ENCODE peak calls at places on chromosomes 7 and 10, in five cellular contexts. P is hepatocyte; Y is breast epithelium; T is cardiac fibroblast; F is CD8-positive, alpha-beta T cell. H is an unnamed sample.

GRCh38 chr10:122113161-122113944 is 124.4 kb downstream of the TACC2 start:
- DNase-seq in Y (peak; percentile 79), F (no peak), T (peak; percentile 76), P (peak; percentile 85), H (peak; percentile 26)

GRCh38 chr7:98879198-98879988 is 1.1 kb downstream of the TRRAP start:
- DNase-seq in T (peak; percentile 31), F (peak; percentile 51), Y (no peak), P (peak; percentile 77), H (no peak)

GRCh38 chr7:94190599-94191061 is 186.5 kb upstream of the BET1 start:
- DNase-seq in F (no peak), P (peak; percentile 50), Y (no peak), T (peak; percentile 96), H (no peak)

GRCh38 chr7:129825005-129825553 is 127.7 kb downstream of the UBE2H start:
- DNase-seq in F (peak; percentile 7), T (peak; percentile 43), Y (peak; percentile 58), P (peak; percentile 83), H (peak; percentile 30)

GRCh38 chr10:57035310-57035709 is 674.3 kb upstream of the ZWINT start:
- DNase-seq in T (no peak), F (no peak), Y (no peak), P (no peak), H (no peak)

GRCh38 chr7:101108330-101108857 is 18.5 kb upstream of the SERPINE1 start:
- DNase-seq in T (peak; percentile 88), Y (no peak), F (no peak), P (no peak), H (no peak)

GRCh38 chr7:57348646-57349269 is 101.2 kb upstream of the ZNF716 start:
- DNase-seq in Y (no peak), T (no peak), F (no peak), P (no peak), H (no peak)

GRCh38 chr7:148540041-148540738 is 50.4 kb upstream of the C7orf33 start:
- DNase-seq in P (peak; percentile 31), T (peak; percentile 80), Y (no peak), F (no peak), H (no peak)

GRCh38 chr10:93757136-93757535 is 600 bp upstream of the LGI1 start:
- DNase-seq in F (no peak), Y (no peak), T (no peak), P (peak; percentile 32), H (no peak)

GRCh38 chr10:112208292-112208691 is 24.7 kb upstream of the GPAM start:
- DNase-seq in P (no peak), F (no peak), Y (no peak), T (peak; percentile 49), H (no peak)

GRCh38 chr7:1105189-1105588 is 17.3 kb downstream of the GPER1 start:
- DNase-seq in T (no peak), F (no peak), P (no peak), Y (no peak), H (no peak)

GRCh38 chr7:111708072-111708471 is 145.8 kb upstream of the IMMP2L start:
- DNase-seq in P (no peak), Y (no peak), T (no peak), F (no peak), H (no peak)

GRCh38 chr10:804191-804781 is 114.8 kb upstream of the DIP2C start:
- DNase-seq in T (no peak), F (no peak), P (no peak), Y (no peak), H (no peak)

GRCh38 chr7:130740617-130741016 is 6.6 kb upstream of the KLF14 start:
- DNase-seq in Y (no peak), F (no peak), T (no peak), P (no peak), H (no peak)

GRCh38 chr10:93294004-93294403 is 188.1 kb downstream of the MYOF start:
- DNase-seq in Y (no peak), T (no peak), P (no peak), F (no peak), H (no peak)

GRCh38 chr7:69598081-69598486 is at the start of gene AUTS2:
- DNase-seq in P (peak; percentile 96), T (peak; percentile 41), F (peak; percentile 32), Y (peak; percentile 67), H (peak; percentile 76)

GRCh38 chr7:107332488-107333269 is 137.2 kb upstream of the GPR22 start:
- DNase-seq in P (no peak), T (no peak), F (no peak), Y (no peak), H (no peak)

GRCh38 chr7:108134486-108134885 is 4.3 kb upstream of the LAMB4 start:
- DNase-seq in P (no peak), F (no peak), Y (no peak), T (no peak), H (no peak)

GRCh38 chr7:114889646-114890285 is 32.1 kb upstream of the MDFIC start:
- DNase-seq in T (peak; percentile 98), P (peak; percentile 80), Y (no peak), F (no peak), H (no peak)

GRCh38 chr10:26157734-26158133 is 58.8 kb upstream of the GAD2 start:
- DNase-seq in T (no peak), P (no peak), F (no peak), Y (no peak), H (no peak)

GRCh38 chr10:121596668-121597503 is 1.4 kb downstream of the FGFR2 start:
- DNase-seq in Y (no peak), F (no peak), P (peak; percentile 85), T (no peak), H (no peak)

GRCh38 chr7:132720835-132721234 is 144.6 kb upstream of the PLXNA4 start:
- DNase-seq in F (no peak), P (no peak), T (no peak), Y (no peak), H (no peak)

GRCh38 chr7:107874097-107874496 is 16.9 kb upstream of the DLD start:
- DNase-seq in T (no peak), Y (no peak), F (no peak), P (no peak), H (no peak)

GRCh38 chr10:110802551-110803238 is 69.0 kb upstream of the PDCD4 start:
- DNase-seq in Y (peak; percentile 72), P (peak; percentile 74), T (peak; percentile 73), F (peak; percentile 11), H (no peak)

GRCh38 chr7:122885583-122886356 is 490 bp downstream of the CADPS2 start:
- DNase-seq in P (peak; percentile 60), T (peak; percentile 62), Y (no peak), F (no peak), H (no peak)

GRCh38 chr10:28730031-28730778 is 52.9 kb downstream of the BAMBI start:
- DNase-seq in Y (no peak), T (peak; percentile 19), F (no peak), P (no peak), H (no peak)

GRCh38 chr10:30986027-30986672 is 45.5 kb downstream of the ZNF438 start:
- DNase-seq in Y (no peak), P (no peak), F (no peak), T (peak; percentile 85), H (no peak)

GRCh38 chr7:44489955-44490350 is 505 bp downstream of the NUDCD3 start:
- DNase-seq in F (peak; percentile 21), P (peak; percentile 36), Y (no peak), T (peak; percentile 52), H (no peak)

GRCh38 chr7:108459922-108460551 is 3.8 kb upstream of the NRCAM start:
- DNase-seq in T (peak; percentile 65), Y (no peak), F (no peak), P (peak; percentile 64), H (no peak)

GRCh38 chr7:116709336-116709735 is 37.3 kb downstream of the MET start:
- DNase-seq in Y (no peak), P (no peak), F (no peak), T (no peak), H (no peak)

GRCh38 chr10:124472071-124472470 is 10.4 kb downstream of the LHPP start:
- DNase-seq in T (no peak), F (no peak), Y (no peak), P (no peak), H (no peak)

GRCh38 chr7:152706465-152706864 is 30.5 kb upstream of the XRCC2 start:
- DNase-seq in T (no peak), F (no peak), P (no peak), Y (no peak), H (no peak)

GRCh38 chr7:28790467-28790866 is 167.7 kb downstream of the TRIL start:
- DNase-seq in F (no peak), Y (no peak), T (peak; percentile 7), P (no peak), H (no peak)

GRCh38 chr10:116968331-116968730 is 36.7 kb downstream of the SHTN1 start:
- DNase-seq in Y (no peak), T (no peak), F (no peak), P (no peak), H (no peak)

GRCh38 chr7:150829426-150829825 is 22.9 kb upstream of the AOC1 start:
- DNase-seq in P (no peak), Y (no peak), T (no peak), F (no peak), H (no peak)

GRCh38 chr10:83983578-83984255 is 155.6 kb upstream of the GHITM start:
- DNase-seq in Y (no peak), P (no peak), T (peak; percentile 6), F (no peak), H (no peak)

GRCh38 chr7:92767427-92767826 is 68.9 kb downstream of the CDK6 start:
- DNase-seq in Y (no peak), P (no peak), T (peak; percentile 45), F (no peak), H (no peak)
- TF ChIP-seq CTCF in Y (no peak), P (no peak), T (no peak), F (no peak), H (no peak)

GRCh38 chr7:5479941-5480517 is 56.4 kb upstream of the TNRC18 start:
- DNase-seq in Y (no peak), F (no peak), T (no peak), P (no peak), H (no peak)
- TF ChIP-seq CTCF in Y (no peak), F (no peak), T (no peak), P (no peak), H (no peak)

GRCh38 chr10:101617102-101617823 is 29.1 kb downstream of the DPCD start:
- DNase-seq in P (no peak), F (no peak), Y (no peak), T (no peak), H (no peak)
- TF ChIP-seq CTCF in P (no peak), F (no peak), Y (no peak), T (no peak), H (no peak)

DNA sequence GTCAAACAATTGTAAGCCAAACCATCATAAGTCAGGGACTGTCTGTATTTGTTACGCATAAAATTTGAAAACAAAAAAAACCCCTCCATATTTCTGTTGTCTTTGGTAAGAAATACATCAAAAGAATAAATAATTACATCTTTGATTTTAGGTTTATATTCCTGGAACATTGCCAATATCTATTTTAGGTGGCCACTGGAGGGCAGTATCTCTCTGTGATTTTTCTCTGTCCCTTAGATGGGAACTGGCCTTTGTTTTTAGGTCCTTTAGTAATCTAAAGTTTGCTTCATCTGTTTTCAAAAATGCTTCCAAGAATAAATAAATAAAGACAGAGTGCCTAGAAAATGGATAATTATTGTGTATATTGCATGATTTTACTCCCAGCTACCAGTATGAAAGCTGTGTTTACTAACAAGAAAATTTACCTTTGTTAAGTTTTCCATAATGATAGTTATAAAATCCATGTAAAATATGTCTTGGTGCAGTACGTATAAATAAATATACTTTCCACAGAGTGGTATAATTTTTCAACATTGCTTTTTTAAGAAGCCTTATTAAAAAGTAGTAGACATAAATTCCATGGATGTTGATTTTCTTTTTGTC is 64.2 kb downstream of the PHYHIPL start:
- DNase-seq in P (peak; percentile 55), T (peak; percentile 70), Y (no peak), F (no peak), H (no peak)
- TF ChIP-seq CTCF in P (peak; percentile 79), T (peak; percentile 24), Y (peak; percentile 74), F (peak; percentile 25), H (no peak)

H was measured in omental fat pad.